ENCODE peak calls at places on chromosomes 16 and 17, in six cellular contexts. B is Panc1, U is endothelial cell of umbilical vein, D is GM12891, W is transverse colon, E is stomach. Y is an unnamed sample.

GRCh38 chr17:2214047-2214717 is 89.4 kb downstream of the SMG6 start:
- DNase-seq in E (no peak), B (no peak), U (peak), W (peak), D (no peak), Y (no peak)

GRCh38 chr17:67359960-67360817 is 6.2 kb downstream of the PSMD12 start:
- DNase-seq in W (no peak), E (no peak), B (no peak), U (peak), D (peak), Y (peak)

GRCh38 chr16:52963471-52963870 is 89.2 kb downstream of the CHD9NB start:
- DNase-seq in W (no peak), D (no peak), E (no peak), B (no peak), U (no peak), Y (no peak)

GRCh38 chr16:3022208-3022696 is 1.5 kb downstream of the HCFC1R1 start:
- DNase-seq in B (peak), U (peak), D (no peak), W (peak), E (peak), Y (peak)

GRCh38 chr17:34981538-34982241 is 1.4 kb downstream of the LIG3 start:
- DNase-seq in B (no peak), U (peak), W (no peak), E (no peak), D (no peak), Y (no peak)

GRCh38 chr16:72286936-72287620 is 115.1 kb upstream of the PMFBP1 start:
- DNase-seq in E (no peak), U (no peak), B (no peak), D (no peak), W (no peak), Y (no peak)

GRCh38 chr16:70804153-70804728 is 3.3 kb upstream of the VAC14 start:
- DNase-seq in E (no peak), D (no peak), B (peak), U (peak), W (no peak), Y (no peak)

GRCh38 chr16:85448557-85449194 is 164.4 kb upstream of the GSE1 start:
- DNase-seq in B (no peak), W (peak), U (no peak), E (peak), D (no peak), Y (no peak)

GRCh38 chr17:43018008-43018853 is 4.0 kb downstream of the VAT1 start:
- DNase-seq in D (no peak), E (no peak), W (no peak), B (no peak), U (no peak), Y (no peak)

GRCh38 chr17:36470499-36470898 is 16.0 kb upstream of the ZNHIT3 start:
- DNase-seq in E (no peak), W (no peak), U (no peak), D (no peak), B (no peak), Y (no peak)

GRCh38 chr17:55444471-55445441 is 23.1 kb upstream of the MMD start:
- DNase-seq in E (no peak), B (no peak), U (peak), D (no peak), W (no peak), Y (no peak)

GRCh38 chr17:57911834-57912673 is 43.2 kb downstream of the CUEDC1 start:
- DNase-seq in W (peak), D (no peak), U (peak), B (no peak), E (peak), Y (peak)

GRCh38 chr17:31067699-31068184 is 27.0 kb upstream of the NF1 start:
- DNase-seq in D (no peak), W (no peak), U (peak), E (no peak), B (peak), Y (peak)

GRCh38 chr17:82787081-82787848 is 35.4 kb downstream of the TBCD start:
- DNase-seq in E (no peak), B (no peak), U (no peak), D (peak), W (peak), Y (no peak)

GRCh38 chr17:15742921-15743320 is 10.8 kb downstream of the TBC1D26 start:
- DNase-seq in U (no peak), W (no peak), D (no peak), E (no peak), B (no peak), Y (no peak)

GRCh38 chr16:67652578-67653130 is 7.4 kb downstream of the ACD start:
- DNase-seq in W (no peak), E (no peak), B (no peak), D (no peak), U (no peak), Y (peak)

GRCh38 chr17:79602621-79603020 is 8.2 kb downstream of the RBFOX3 start:
- DNase-seq in W (no peak), D (no peak), U (no peak), E (no peak), B (no peak), Y (no peak)

GRCh38 chr16:54991525-54991924 is 60.9 kb downstream of the IRX5 start:
- DNase-seq in U (no peak), D (no peak), E (no peak), B (no peak), W (no peak), Y (no peak)

GRCh38 chr17:1372618-1373017 is 27.4 kb downstream of the YWHAE start:
- DNase-seq in W (no peak), D (no peak), B (no peak), U (no peak), E (no peak), Y (no peak)

GRCh38 chr17:82297804-82298537 is 19.4 kb downstream of the CD7 start:
- DNase-seq in E (peak), D (peak), U (peak), B (peak), W (peak), Y (no peak)

GRCh38 chr16:86929149-86929871 is 351.0 kb downstream of the FOXL1 start:
- DNase-seq in U (peak), B (no peak), D (no peak), E (no peak), W (no peak), Y (no peak)

GRCh38 chr17:1785925-1786324 is 24.1 kb downstream of the SERPINF1 start:
- DNase-seq in U (no peak), W (no peak), D (no peak), E (no peak), B (no peak), Y (no peak)

GRCh38 chr17:56912105-56912999 is 1.5 kb downstream of the TRIM25 start:
- DNase-seq in E (peak), U (peak), B (no peak), W (peak), D (no peak), Y (no peak)

GRCh38 chr17:148757-149156 is 11.4 kb downstream of the SCGB1C2 start:
- DNase-seq in U (no peak), B (no peak), W (no peak), D (no peak), E (no peak), Y (no peak)

GRCh38 chr16:17476414-17477259 is 5.9 kb upstream of the XYLT1 start:
- DNase-seq in U (peak), E (peak), W (peak), B (no peak), D (no peak), Y (peak)

GRCh38 chr16:54080524-54081008 is 206.0 kb downstream of the IRX3 start:
- DNase-seq in D (no peak), U (no peak), W (no peak), B (peak), E (peak), Y (no peak)

GRCh38 chr17:42325026-42325425 is 36.7 kb downstream of the STAT5A start:
- DNase-seq in E (no peak), B (peak), D (no peak), U (peak), W (no peak), Y (peak)

GRCh38 chr17:66126231-66126630 is 65.7 kb downstream of the CEP112 start:
- DNase-seq in D (no peak), B (no peak), U (no peak), E (no peak), W (no peak), Y (no peak)

GRCh38 chr16:27951752-27952151 is 111.8 kb downstream of the GSG1L start:
- DNase-seq in B (no peak), E (no peak), D (no peak), U (no peak), W (no peak), Y (no peak)

GRCh38 chr16:21997693-21998480 is 3.0 kb downstream of the PDZD9 start:
- DNase-seq in W (no peak), E (no peak), D (no peak), U (peak), B (no peak), Y (no peak)

GRCh38 chr17:82149401-82150099 is 51.5 kb upstream of the FASN start:
- DNase-seq in D (no peak), B (no peak), W (no peak), E (no peak), U (no peak), Y (no peak)

GRCh38 chr17:17859909-17860760 is 23.3 kb upstream of the SREBF1 start:
- DNase-seq in D (peak), E (peak), W (peak), U (peak), B (no peak), Y (no peak)
- TF ChIP-seq POLR2AphosphoS5 in D (no peak), E (no peak), W (peak), U (no peak), B (no peak), Y (no peak)

GRCh38 chr16:75116911-75117245 is 298 bp upstream of the LDHD start:
- DNase-seq in D (no peak), U (no peak), W (no peak), B (no peak), E (no peak), Y (no peak)

GRCh38 chr16:75116081-75116910 is at the start of gene LDHD:
- DNase-seq in U (peak), W (peak), E (peak), D (no peak), B (no peak), Y (peak)

GRCh38 chr16:75114179-75114945 is 2.2 kb downstream of the LDHD start:
- DNase-seq in U (no peak), W (no peak), E (no peak), D (no peak), B (no peak), Y (no peak)

GRCh38 chr16:75113541-75114121 is 2.9 kb downstream of the LDHD start:
- DNase-seq in W (no peak), U (no peak), D (no peak), E (no peak), B (no peak), Y (no peak)

GRCh38 chr16:75114946-75115825 is 1.4 kb downstream of the LDHD start:
- DNase-seq in E (no peak), U (no peak), B (no peak), W (no peak), D (no peak), Y (no peak)
- TF ChIP-seq POLR2AphosphoS5 in E (no peak), U (no peak), B (no peak), W (no peak), D (no peak), Y (no peak)

GRCh38 chr17:72479113-72479512 is 358.3 kb downstream of the SOX9 start:
- DNase-seq in W (no peak), E (no peak), U (no peak), D (no peak), B (no peak), Y (no peak)

GRCh38 chr17:72474740-72475477 is 354.1 kb downstream of the SOX9 start:
- DNase-seq in W (peak), D (no peak), U (no peak), E (peak), B (no peak), Y (no peak)

GRCh38 chr17:72476134-72476533 is 355.3 kb downstream of the SOX9 start:
- DNase-seq in U (no peak), D (no peak), B (no peak), E (peak), W (no peak), Y (no peak)

GRCh38 chr17:72476575-72476986 is 355.8 kb downstream of the SOX9 start:
- DNase-seq in U (no peak), W (no peak), D (no peak), B (no peak), E (peak), Y (no peak)

DNA sequence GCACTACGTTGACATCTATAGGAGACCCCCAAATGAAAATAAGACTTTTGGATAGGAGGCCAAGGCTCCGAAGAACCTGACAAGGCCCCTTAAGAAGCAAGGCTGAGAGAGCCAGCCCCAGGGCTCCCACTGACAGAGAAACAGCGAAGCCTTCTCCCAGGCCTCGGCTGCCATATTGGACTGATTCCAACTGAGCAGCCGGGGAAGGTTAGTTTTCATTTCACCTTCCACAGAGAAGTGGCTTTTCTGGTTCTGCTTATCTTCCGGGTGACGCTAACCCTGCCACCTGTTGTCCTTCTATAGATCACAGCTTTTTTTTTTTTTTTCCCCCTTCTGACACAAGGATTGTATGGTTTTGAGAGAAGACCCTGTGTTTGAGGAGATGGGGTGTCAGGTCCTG is 356.7 kb downstream of the SOX9 start:
- DNase-seq in W (peak), D (no peak), B (no peak), E (peak), U (no peak), Y (no peak)
- TF ChIP-seq POLR2AphosphoS5 in W (peak), D (no peak), B (no peak), E (no peak), U (no peak), Y (no peak)

GRCh38 chr17:77146882-77147281 is 6.1 kb downstream of the SEC14L1 start:
- DNase-seq in D (no peak), W (peak), E (peak), B (no peak), U (no peak), Y (no peak)
- TF ChIP-seq POLR2AphosphoS5 in D (peak), W (no peak), E (no peak), B (peak), U (peak), Y (no peak)

DNA sequence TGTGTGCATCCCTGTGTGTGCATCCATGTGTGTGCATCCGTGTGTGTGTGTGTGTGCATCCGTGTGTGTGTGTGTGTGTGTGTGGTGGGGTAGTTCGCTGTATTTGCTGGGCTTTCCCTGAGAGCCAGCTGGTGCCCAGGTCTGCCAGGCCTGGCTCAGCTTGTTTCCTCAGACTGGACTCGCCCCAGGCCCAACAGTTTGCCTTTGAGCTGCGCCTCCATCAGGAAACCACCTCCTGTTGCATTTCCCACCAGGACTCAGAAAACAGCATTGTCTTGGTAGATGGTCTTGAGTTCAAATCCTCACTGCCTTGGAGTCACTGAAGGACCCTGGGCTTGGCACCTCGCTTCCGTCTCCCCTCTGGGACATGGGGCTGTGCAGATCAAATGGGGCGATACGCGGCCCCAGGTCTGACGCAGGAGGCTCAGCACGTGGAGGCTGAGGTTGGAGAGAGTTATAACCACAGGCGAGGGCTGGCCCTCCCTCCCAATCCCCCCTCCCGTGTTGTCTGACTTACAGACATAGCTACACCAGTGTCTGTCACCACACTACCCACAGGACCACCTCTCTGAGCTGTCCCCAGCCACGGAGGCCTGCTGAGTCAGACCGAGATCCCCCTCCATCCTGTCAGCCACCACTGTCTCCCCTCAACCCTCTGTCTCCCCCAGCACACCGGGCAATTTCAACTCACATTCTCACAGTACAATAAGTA is 4.7 kb downstream of the ITGAE start:
- DNase-seq in E (peak), B (no peak), U (no peak), D (peak), W (peak), Y (no peak)
- TF ChIP-seq POLR2AphosphoS5 in E (no peak), B (no peak), U (no peak), D (no peak), W (no peak), Y (no peak)

GRCh38 chr17:44108440-44109311 is 14.8 kb downstream of the HDAC5 start:
- DNase-seq in D (no peak), W (peak), E (peak), B (no peak), U (no peak), Y (no peak)
- TF ChIP-seq POLR2AphosphoS5 in D (no peak), W (peak), E (peak), B (no peak), U (no peak), Y (no peak)

GRCh38 chr16:50196736-50197135 is 43.6 kb downstream of the TENT4B start:
- DNase-seq in D (no peak), W (no peak), B (no peak), U (no peak), E (no peak), Y (no peak)

GRCh38 chr16:50198802-50199410 is 45.8 kb downstream of the TENT4B start:
- DNase-seq in D (no peak), U (no peak), W (no peak), B (no peak), E (no peak), Y (no peak)

GRCh38 chr16:50195276-50195675 is 42.2 kb downstream of the TENT4B start:
- DNase-seq in U (peak), D (no peak), E (no peak), B (no peak), W (no peak), Y (no peak)

GRCh38 chr16:50195756-50196155 is 42.6 kb downstream of the TENT4B start:
- DNase-seq in E (no peak), B (no peak), D (no peak), W (no peak), U (no peak), Y (no peak)

GRCh38 chr16:50197582-50197981 is 44.5 kb downstream of the TENT4B start:
- DNase-seq in W (no peak), B (no peak), D (no peak), U (no peak), E (no peak), Y (no peak)
- TF ChIP-seq POLR2AphosphoS5 in W (no peak), B (no peak), D (no peak), U (no peak), E (no peak), Y (no peak)

DNA sequence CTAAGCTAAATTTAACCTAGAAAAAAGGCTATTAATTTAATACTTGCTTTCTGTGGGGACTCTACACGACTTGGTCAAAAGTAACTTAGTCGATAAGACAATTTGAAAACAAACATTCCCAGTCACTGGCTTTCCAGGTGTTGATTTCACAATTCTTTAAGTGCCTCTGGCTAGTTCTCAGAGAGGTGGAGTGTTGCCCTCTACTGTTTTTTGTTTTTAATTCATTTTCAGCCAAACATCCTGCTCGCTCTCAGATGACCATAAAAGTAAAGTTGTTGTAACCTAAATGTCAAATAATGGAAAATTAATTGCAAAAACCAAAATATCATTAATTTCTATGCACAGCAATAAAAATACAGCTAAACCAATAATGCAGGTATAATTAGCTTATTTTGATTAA is 107.1 kb downstream of the MYO1D start:
- DNase-seq in U (no peak), D (no peak), B (no peak), W (no peak), E (no peak), Y (no peak)
- TF ChIP-seq POLR2AphosphoS5 in U (no peak), D (no peak), B (no peak), W (no peak), E (no peak), Y (no peak)

GRCh38 chr17:32112416-32112815 is 29.9 kb upstream of the RHOT1 start:
- DNase-seq in W (no peak), D (no peak), B (no peak), U (no peak), E (no peak), Y (no peak)

GRCh38 chr17:32116937-32117336 is 25.4 kb upstream of the RHOT1 start:
- DNase-seq in E (no peak), W (no peak), U (no peak), D (no peak), B (no peak), Y (no peak)

GRCh38 chr17:32117399-32117798 is 24.9 kb upstream of the RHOT1 start:
- DNase-seq in E (peak), U (peak), W (no peak), D (no peak), B (no peak), Y (no peak)

GRCh38 chr17:32111141-32111771 is 31.0 kb upstream of the RHOT1 start:
- DNase-seq in B (no peak), W (peak), D (no peak), U (peak), E (peak), Y (no peak)

DNA sequence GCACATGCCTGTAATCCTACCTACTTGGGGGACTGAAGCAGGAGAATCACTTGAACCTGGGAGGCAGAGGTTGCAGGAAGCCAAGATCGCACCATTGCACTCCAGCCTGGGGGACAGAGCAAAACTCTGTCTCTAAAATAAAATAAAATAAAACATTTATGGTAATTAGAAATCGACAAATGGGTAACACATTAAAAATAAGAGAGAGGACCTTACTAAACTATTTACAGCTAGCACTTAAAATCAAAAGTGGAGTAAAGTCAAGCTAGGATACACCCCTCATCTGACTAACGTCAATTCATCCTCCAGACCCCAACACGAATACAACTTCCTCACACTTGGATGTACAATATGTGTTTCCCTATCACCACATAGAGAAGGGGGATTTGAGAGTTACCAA is 27.8 kb upstream of the RHOT1 start:
- DNase-seq in W (no peak), D (no peak), U (no peak), E (no peak), B (no peak), Y (no peak)
- TF ChIP-seq POLR2AphosphoS5 in W (no peak), D (no peak), U (no peak), E (no peak), B (no peak), Y (no peak)